ENCODE peak calls at places on chromosome 1, in five cellular contexts. One of them, this sample, is unnamed.

GRCh38 chr1:84436907-84437667 is 38.8 kb downstream of the DNASE2B start:
- DNase-seq in tibial nerve: no peak
- DNase-seq in transverse colon: no peak
- DNase-seq in sigmoid colon: no peak
- DNase-seq in suprapubic skin: no peak
- DNase-seq in this sample: no peak

GRCh38 chr1:246199086-246199485 is 308.0 kb downstream of the SMYD3 start:
- DNase-seq in tibial nerve: no peak
- DNase-seq in transverse colon: no peak
- DNase-seq in sigmoid colon: no peak
- DNase-seq in suprapubic skin: no peak
- DNase-seq in this sample: no peak

GRCh38 chr1:173062156-173062938 is 11.6 kb upstream of the TNFSF18 start:
- DNase-seq in tibial nerve: no peak
- DNase-seq in transverse colon: no peak
- DNase-seq in sigmoid colon: no peak
- DNase-seq in suprapubic skin: no peak
- DNase-seq in this sample: no peak

GRCh38 chr1:39758556-39759435 is 12.4 kb downstream of the OXCT2 start:
- DNase-seq in tibial nerve: no peak
- DNase-seq in transverse colon: no peak
- DNase-seq in sigmoid colon: no peak
- DNase-seq in suprapubic skin: no peak
- DNase-seq in this sample: no peak

GRCh38 chr1:229058111-229058551 is 212.8 kb upstream of the RAB4A start:
- DNase-seq in tibial nerve: no peak
- DNase-seq in transverse colon: no peak
- DNase-seq in sigmoid colon: no peak
- DNase-seq in suprapubic skin: no peak
- DNase-seq in this sample: no peak

GRCh38 chr1:11501491-11501897 is 22.5 kb downstream of the DISP3 start:
- DNase-seq in tibial nerve: no peak
- DNase-seq in transverse colon: no peak
- DNase-seq in sigmoid colon: peak
- DNase-seq in suprapubic skin: peak
- DNase-seq in this sample: no peak

GRCh38 chr1:50491142-50491541 is 67.9 kb upstream of the DMRTA2 start:
- DNase-seq in tibial nerve: no peak
- DNase-seq in transverse colon: no peak
- DNase-seq in sigmoid colon: no peak
- DNase-seq in suprapubic skin: no peak
- DNase-seq in this sample: no peak

GRCh38 chr1:108346137-108346536 is 102.3 kb upstream of the NBPF4 start:
- DNase-seq in tibial nerve: no peak
- DNase-seq in transverse colon: no peak
- DNase-seq in sigmoid colon: no peak
- DNase-seq in suprapubic skin: no peak
- DNase-seq in this sample: no peak

GRCh38 chr1:228964178-228964819 is 229.0 kb downstream of the RHOU start:
- DNase-seq in tibial nerve: peak
- DNase-seq in transverse colon: peak
- DNase-seq in sigmoid colon: peak
- DNase-seq in suprapubic skin: peak
- DNase-seq in this sample: peak

GRCh38 chr1:159935719-159936283 is 9.6 kb downstream of the IGSF9 start:
- DNase-seq in tibial nerve: no peak
- DNase-seq in transverse colon: no peak
- DNase-seq in sigmoid colon: no peak
- DNase-seq in suprapubic skin: no peak
- DNase-seq in this sample: no peak

GRCh38 chr1:43573066-43573799 is 42.5 kb downstream of the PTPRF start:
- DNase-seq in tibial nerve: no peak
- DNase-seq in transverse colon: no peak
- DNase-seq in sigmoid colon: no peak
- DNase-seq in suprapubic skin: no peak
- DNase-seq in this sample: no peak

GRCh38 chr1:43570307-43570706 is 39.6 kb downstream of the PTPRF start:
- DNase-seq in tibial nerve: no peak
- DNase-seq in transverse colon: no peak
- DNase-seq in sigmoid colon: no peak
- DNase-seq in suprapubic skin: no peak
- DNase-seq in this sample: no peak

GRCh38 chr1:43572551-43572950 is 41.9 kb downstream of the PTPRF start:
- DNase-seq in tibial nerve: no peak
- DNase-seq in transverse colon: no peak
- DNase-seq in sigmoid colon: no peak
- DNase-seq in suprapubic skin: no peak
- DNase-seq in this sample: no peak

GRCh38 chr1:43570784-43571183 is 40.1 kb downstream of the PTPRF start:
- DNase-seq in tibial nerve: no peak
- DNase-seq in transverse colon: no peak
- DNase-seq in sigmoid colon: no peak
- DNase-seq in suprapubic skin: no peak
- DNase-seq in this sample: no peak

DNA sequence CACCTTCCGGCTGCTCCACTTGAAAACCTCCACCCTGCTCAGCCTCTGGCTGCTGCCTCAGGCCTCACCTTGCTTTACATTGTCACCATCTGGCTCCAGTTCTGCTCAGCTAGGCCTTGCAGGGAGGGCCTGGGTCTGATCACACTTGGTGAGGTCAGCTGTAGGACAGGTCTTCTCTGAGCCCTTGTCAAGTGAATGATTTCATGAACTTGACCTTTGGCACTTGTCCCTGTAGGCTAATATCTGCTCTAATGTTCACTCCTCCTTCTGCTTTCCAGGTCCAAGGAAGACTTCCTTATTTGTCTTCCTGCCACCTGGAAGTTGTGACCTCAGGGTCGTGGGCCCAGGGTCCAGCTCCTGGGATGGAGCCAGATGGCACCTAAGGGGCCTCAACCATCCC is 41.4 kb downstream of the PTPRF start:
- DNase-seq in tibial nerve: no peak
- DNase-seq in transverse colon: no peak
- DNase-seq in sigmoid colon: no peak
- DNase-seq in suprapubic skin: no peak
- DNase-seq in this sample: no peak
- H3K27ac ChIP-seq in tibial nerve: no peak
- H3K27ac ChIP-seq in transverse colon: no peak
- H3K27ac ChIP-seq in sigmoid colon: no peak
- H3K27ac ChIP-seq in suprapubic skin: no peak
- H3K27ac ChIP-seq in this sample: no peak

GRCh38 chr1:97170296-97170695 is 448.7 kb downstream of the PTBP2 start:
- DNase-seq in tibial nerve: no peak
- DNase-seq in transverse colon: no peak
- DNase-seq in sigmoid colon: no peak
- DNase-seq in suprapubic skin: no peak
- DNase-seq in this sample: no peak

DNA sequence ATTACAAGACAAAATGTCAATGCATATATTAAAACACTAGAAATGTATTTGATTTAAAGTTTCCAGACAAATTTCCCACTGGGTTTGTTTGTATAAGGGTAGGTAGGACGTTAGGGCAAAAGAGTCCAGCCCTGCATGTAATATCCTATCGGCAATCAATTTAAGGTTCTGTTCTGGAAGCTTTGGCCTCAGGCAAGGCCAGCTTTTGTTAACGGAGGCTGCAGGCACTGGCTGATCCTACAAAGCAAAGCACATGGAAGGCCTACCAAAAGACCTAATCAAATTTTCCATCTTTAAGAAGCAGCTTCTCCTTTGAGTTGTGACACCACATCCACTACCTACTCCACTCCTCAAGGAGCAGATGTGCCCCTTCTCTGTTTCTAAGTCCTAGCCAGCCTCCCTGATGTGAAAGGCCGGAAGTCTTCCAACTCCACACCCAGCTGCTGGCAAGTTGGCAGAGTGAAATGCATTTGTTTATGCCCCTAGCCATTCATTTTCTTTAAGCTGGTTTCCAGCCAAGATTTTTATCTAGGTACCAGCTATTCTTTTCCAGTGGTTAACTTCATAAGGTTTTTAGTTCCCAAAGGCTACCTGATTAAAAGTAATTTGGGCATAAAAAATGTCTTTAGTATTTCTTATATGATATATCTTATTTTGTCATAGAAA is 452.6 kb downstream of the PTBP2 start:
- DNase-seq in tibial nerve: no peak
- DNase-seq in transverse colon: no peak
- DNase-seq in sigmoid colon: no peak
- DNase-seq in suprapubic skin: no peak
- DNase-seq in this sample: no peak
- TF ChIP-seq EP300 in tibial nerve: no peak
- TF ChIP-seq EP300 in transverse colon: no peak
- TF ChIP-seq EP300 in sigmoid colon: no peak
- TF ChIP-seq EP300 in suprapubic skin: no peak
- TF ChIP-seq EP300 in this sample: no peak

GRCh38 chr1:48016526-48016925 is 19.3 kb upstream of the TRABD2B start:
- DNase-seq in tibial nerve: no peak
- DNase-seq in transverse colon: no peak
- DNase-seq in sigmoid colon: no peak
- DNase-seq in suprapubic skin: no peak
- DNase-seq in this sample: no peak
- H3K27ac ChIP-seq in tibial nerve: no peak
- H3K27ac ChIP-seq in transverse colon: no peak
- H3K27ac ChIP-seq in sigmoid colon: no peak
- H3K27ac ChIP-seq in suprapubic skin: no peak
- H3K27ac ChIP-seq in this sample: no peak

DNA sequence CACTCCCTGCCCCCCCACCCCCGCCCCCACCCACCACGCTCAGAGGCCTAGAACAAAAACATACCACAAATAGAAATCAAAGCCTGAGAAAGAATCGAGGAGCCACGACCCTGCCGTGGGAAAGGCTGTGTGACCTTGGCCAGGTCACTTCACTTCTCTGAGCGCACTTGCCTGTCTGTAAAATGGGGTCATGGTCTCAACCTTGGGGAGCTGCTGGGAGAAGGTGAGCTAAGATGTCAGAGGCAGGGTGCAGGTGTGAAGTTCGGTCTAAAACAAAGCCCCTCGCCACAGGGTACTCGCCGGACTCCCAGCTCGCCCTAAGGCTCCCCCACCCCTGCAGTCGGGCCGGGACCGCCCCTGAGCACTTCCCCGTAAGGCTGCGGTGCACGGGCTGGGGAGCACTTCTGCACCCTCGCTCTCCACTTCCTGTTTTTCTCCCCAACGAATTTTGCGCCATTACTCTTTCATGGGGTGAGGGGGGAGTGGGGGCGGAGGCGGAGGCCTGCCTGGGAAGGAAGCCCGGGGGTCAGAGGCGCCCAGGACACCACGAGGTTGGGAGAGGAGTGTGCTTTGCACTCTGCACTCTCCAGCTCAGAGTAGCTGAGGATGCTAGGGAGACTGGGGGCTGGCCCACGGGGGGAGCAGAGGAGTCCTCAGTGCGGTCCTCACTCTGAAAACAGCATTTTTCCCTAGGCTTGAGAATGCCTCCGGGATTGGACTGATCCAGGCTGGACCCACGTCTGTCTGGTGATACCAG is 21.9 kb upstream of the PIK3CD start:
- DNase-seq in tibial nerve: peak
- DNase-seq in transverse colon: peak
- DNase-seq in sigmoid colon: no peak
- DNase-seq in suprapubic skin: no peak
- DNase-seq in this sample: peak
- TF ChIP-seq EP300 in tibial nerve: no peak
- TF ChIP-seq EP300 in transverse colon: no peak
- TF ChIP-seq EP300 in sigmoid colon: no peak
- TF ChIP-seq EP300 in suprapubic skin: no peak
- TF ChIP-seq EP300 in this sample: no peak

GRCh38 chr1:204819495-204819894 is 51.2 kb upstream of the NFASC start:
- DNase-seq in tibial nerve: no peak
- DNase-seq in transverse colon: no peak
- DNase-seq in sigmoid colon: no peak
- DNase-seq in suprapubic skin: no peak
- DNase-seq in this sample: no peak
- H3K27ac ChIP-seq in tibial nerve: no peak
- H3K27ac ChIP-seq in transverse colon: peak
- H3K27ac ChIP-seq in sigmoid colon: peak
- H3K27ac ChIP-seq in suprapubic skin: no peak
- H3K27ac ChIP-seq in this sample: no peak

DNA sequence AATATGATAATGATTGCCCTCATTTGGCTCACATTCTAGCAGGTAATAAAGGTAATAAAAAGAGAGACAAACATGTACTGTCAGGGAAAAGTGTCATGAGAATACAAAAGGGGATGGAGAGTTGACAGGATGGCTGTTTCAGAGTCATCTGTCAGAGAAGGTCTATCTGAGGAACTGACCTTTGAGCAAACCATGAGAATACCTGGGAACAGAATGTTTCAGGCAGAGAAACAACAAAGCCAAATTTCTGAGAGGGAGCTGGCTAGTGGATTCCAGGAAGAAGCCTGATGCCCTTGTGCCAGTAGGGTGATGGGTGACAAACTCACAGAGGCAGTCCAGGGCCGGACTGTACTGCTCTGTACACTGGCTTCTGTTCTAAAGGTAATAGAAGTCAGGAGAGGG is 107.2 kb downstream of the C1orf21 start:
- DNase-seq in tibial nerve: no peak
- DNase-seq in transverse colon: peak
- DNase-seq in sigmoid colon: no peak
- DNase-seq in suprapubic skin: no peak
- DNase-seq in this sample: no peak
- TF ChIP-seq EP300 in tibial nerve: no peak
- TF ChIP-seq EP300 in transverse colon: peak
- TF ChIP-seq EP300 in sigmoid colon: no peak
- TF ChIP-seq EP300 in suprapubic skin: no peak
- TF ChIP-seq EP300 in this sample: no peak

DNA sequence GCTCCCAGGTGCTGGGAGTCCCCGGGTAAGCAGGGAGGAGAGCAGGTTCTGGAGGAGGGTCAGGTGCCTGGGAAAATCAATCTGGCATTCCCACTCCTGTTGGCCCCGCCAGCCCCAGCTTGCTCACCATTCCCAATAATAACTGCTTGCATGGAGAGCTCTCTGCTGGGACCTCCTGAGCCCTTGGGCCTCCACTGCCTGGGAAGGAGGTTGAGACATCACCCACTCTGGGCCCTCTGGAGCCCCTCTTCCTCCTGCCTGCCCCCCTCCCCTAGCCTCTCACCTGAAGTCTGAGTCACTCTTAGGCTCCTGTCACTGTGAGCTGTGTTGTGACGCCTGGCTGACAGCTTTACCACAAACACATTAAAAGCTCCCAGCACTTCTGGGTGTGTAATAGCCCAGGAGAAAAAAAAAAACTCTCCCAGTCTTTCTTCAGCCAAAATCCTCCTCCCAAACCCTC is 4.8 kb downstream of the CAMK2N1 start:
- DNase-seq in tibial nerve: no peak
- DNase-seq in transverse colon: peak
- DNase-seq in sigmoid colon: no peak
- DNase-seq in suprapubic skin: no peak
- DNase-seq in this sample: no peak
- H3K27ac ChIP-seq in tibial nerve: no peak
- H3K27ac ChIP-seq in transverse colon: peak
- H3K27ac ChIP-seq in sigmoid colon: peak
- H3K27ac ChIP-seq in suprapubic skin: no peak
- H3K27ac ChIP-seq in this sample: no peak